ENCODE peak calls at places on chromosomes 13 and 19, in eight cellular contexts. A, F, I, D, B, Y, V and X are unnamed samples. For H3K9me3 and H3K4me1, the result is how much of the 10 kb centered on the place peaks cover.

GRCh38 chr19:37506387-37507166 is at the start of gene ZNF793:
- DNase-seq in A (peak), F (peak), I (peak), D (peak), B (peak), Y (peak), V (peak), X (peak)

GRCh38 chr13:49935171-49936084 is 712 bp downstream of the SPRYD7 start:
- DNase-seq in A (peak), F (no peak), I (peak), D (no peak), B (peak), Y (peak), V (peak), X (peak)

GRCh38 chr13:29849071-29849541 is 1.3 kb downstream of the UBL3 start:
- DNase-seq in A (no peak), F (peak), I (peak), D (no peak), B (peak), Y (no peak), V (peak), X (no peak)

GRCh38 chr19:6242677-6243076 is 37.1 kb downstream of the MLLT1 start:
- DNase-seq in A (no peak), F (no peak), I (no peak), D (no peak), B (no peak), Y (no peak), V (no peak), X (no peak)

GRCh38 chr13:98293103-98293502 is 116.0 kb upstream of the RNF113B start:
- DNase-seq in A (peak), F (peak), I (peak), D (no peak), B (no peak), Y (no peak), V (no peak), X (no peak)

GRCh38 chr19:5665781-5666513 is 14.4 kb downstream of the MICOS13 start:
- DNase-seq in A (no peak), F (no peak), I (no peak), D (no peak), B (no peak), Y (no peak), V (peak), X (no peak)

GRCh38 chr13:42102961-42103688 is 54.7 kb downstream of the DGKH start:
- DNase-seq in A (no peak), F (no peak), I (no peak), D (no peak), B (no peak), Y (no peak), V (peak), X (no peak)

GRCh38 chr19:36046443-36047050 is 7.5 kb downstream of the THAP8 start:
- DNase-seq in A (no peak), F (no peak), I (no peak), D (no peak), B (no peak), Y (no peak), V (no peak), X (no peak)

GRCh38 chr19:42409477-42409876 is 17.7 kb downstream of the LIPE start:
- DNase-seq in A (no peak), F (no peak), I (no peak), D (no peak), B (no peak), Y (no peak), V (no peak), X (peak)

GRCh38 chr13:102912599-102912998 is 66.8 kb downstream of the ERCC5 start:
- DNase-seq in A (no peak), F (no peak), I (no peak), D (no peak), B (no peak), Y (no peak), V (no peak), X (no peak)

GRCh38 chr13:30017880-30018279 is 167.5 kb upstream of the UBL3 start:
- DNase-seq in A (no peak), F (no peak), I (no peak), D (no peak), B (no peak), Y (no peak), V (no peak), X (no peak)

GRCh38 chr13:82088781-82089180 is 1747.9 kb upstream of the SPRY2 start:
- DNase-seq in A (no peak), F (no peak), I (no peak), D (no peak), B (no peak), Y (no peak), V (no peak), X (no peak)

GRCh38 chr19:4636151-4636717 is 3.1 kb upstream of the TNFAIP8L1 start:
- DNase-seq in A (peak), F (peak), I (peak), D (no peak), B (peak), Y (no peak), V (peak), X (peak)

GRCh38 chr19:7196721-7197168 is 97.5 kb downstream of the INSR start:
- DNase-seq in A (no peak), F (no peak), I (peak), D (peak), B (no peak), Y (no peak), V (no peak), X (no peak)

GRCh38 chr13:66950666-66951065 is 279.5 kb downstream of the PCDH9 start:
- DNase-seq in A (no peak), F (no peak), I (no peak), D (no peak), B (no peak), Y (no peak), V (no peak), X (no peak)

GRCh38 chr19:33872445-33873320 is 76.0 kb downstream of the KCTD15 start:
- DNase-seq in A (peak), F (no peak), I (no peak), D (no peak), B (no peak), Y (no peak), V (no peak), X (no peak)

GRCh38 chr19:45640849-45641273 is 1.7 kb upstream of the EML2 start:
- DNase-seq in A (no peak), F (no peak), I (no peak), D (no peak), B (peak), Y (no peak), V (no peak), X (no peak)

GRCh38 chr13:30585748-30586262 is 31.9 kb upstream of the USPL1 start:
- DNase-seq in A (no peak), F (peak), I (no peak), D (no peak), B (no peak), Y (no peak), V (peak), X (no peak)

GRCh38 chr13:72185756-72186155 is 318.8 kb upstream of the DACH1 start:
- DNase-seq in A (no peak), F (no peak), I (no peak), D (no peak), B (no peak), Y (no peak), V (no peak), X (no peak)

GRCh38 chr13:39789451-39789850 is 134.0 kb downstream of the COG6 start:
- DNase-seq in A (no peak), F (no peak), I (no peak), D (no peak), B (no peak), Y (no peak), V (no peak), X (no peak)

GRCh38 chr19:3403489-3404323 is 37.3 kb downstream of the NFIC start:
- DNase-seq in A (peak), F (peak), I (peak), D (peak), B (peak), Y (no peak), V (peak), X (peak)

GRCh38 chr19:1418951-1419735 is 11.8 kb downstream of the DAZAP1 start:
- DNase-seq in A (no peak), F (no peak), I (no peak), D (no peak), B (no peak), Y (no peak), V (no peak), X (no peak)

GRCh38 chr13:110340812-110341444 is 33.8 kb downstream of the COL4A2 start:
- DNase-seq in A (no peak), F (peak), I (peak), D (peak), B (peak), Y (no peak), V (peak), X (peak)

GRCh38 chr13:51803018-51803417 is 945 bp downstream of the DHRS12 start:
- DNase-seq in A (no peak), F (peak), I (no peak), D (peak), B (no peak), Y (no peak), V (no peak), X (no peak)

GRCh38 chr19:45469835-45470146 is 2.0 kb downstream of the FOSB start:
- DNase-seq in A (no peak), F (peak), I (peak), D (no peak), B (peak), Y (no peak), V (no peak), X (no peak)

DNA sequence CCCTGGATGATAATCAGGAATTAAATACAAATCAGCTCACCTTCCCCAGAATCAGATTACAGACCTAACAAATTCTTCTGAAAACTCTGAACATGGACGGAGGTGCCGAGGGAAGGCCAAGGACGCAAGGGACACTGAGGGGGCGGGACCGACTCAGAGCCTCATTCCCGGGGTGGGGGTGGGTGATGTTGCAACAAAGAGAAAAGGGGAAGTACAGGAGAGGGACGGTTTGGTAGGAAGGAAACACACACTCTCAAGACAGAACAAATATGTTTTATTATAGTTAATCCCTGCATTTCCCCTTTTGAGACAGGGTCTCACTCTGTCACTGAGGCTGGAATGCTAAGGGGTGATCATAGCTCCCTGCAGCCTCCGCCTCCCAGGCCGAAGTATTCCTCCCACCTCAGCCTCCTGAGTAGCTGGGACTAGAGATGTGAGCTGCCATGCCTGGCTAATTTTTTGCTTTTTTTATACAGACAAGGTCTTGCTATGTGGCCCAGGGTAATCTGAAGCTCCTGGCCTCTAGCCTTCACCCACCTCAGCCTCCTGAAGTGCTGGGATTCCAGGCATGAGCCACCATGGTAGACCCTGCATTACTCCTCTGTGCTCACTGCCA is 786 bp upstream of the LILRA2 start:
- DNase-seq in A (no peak), F (no peak), I (no peak), D (no peak), B (no peak), Y (no peak), V (no peak), X (no peak)
- H3K9me3 ChIP-seq in A (under half), F (under half), I (under half), D (under half), B (under half), Y (under half), V (under half), X (under half)

DNA sequence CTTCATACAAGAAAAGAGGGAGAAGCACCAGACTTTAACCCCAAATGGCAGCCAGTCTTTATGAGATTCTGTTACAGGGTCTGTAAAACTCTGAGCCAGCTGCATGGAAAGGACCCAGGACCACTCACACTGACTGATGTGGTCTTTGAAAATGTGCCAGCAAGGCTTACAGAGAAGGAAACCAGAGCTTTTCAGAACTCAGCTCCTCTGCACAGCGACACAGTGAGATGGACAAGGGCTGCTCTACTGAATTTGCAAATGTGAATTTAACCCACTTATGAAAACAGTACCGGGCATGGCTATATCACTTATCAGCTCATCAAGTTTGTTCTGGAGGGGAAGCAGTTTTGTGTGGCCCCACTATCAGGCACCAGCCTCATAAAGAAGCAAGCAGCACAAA is 98.8 kb upstream of the SERP2 start:
- DNase-seq in A (no peak), F (no peak), I (no peak), D (peak), B (no peak), Y (no peak), V (peak), X (no peak)
- H3K4me1 ChIP-seq in A (under half), F (under half), I (under half), D (under half), B (half or more), Y (under half), V (under half), X (under half)

GRCh38 chr19:11192957-11193939 is 4.1 kb downstream of the KANK2 start:
- DNase-seq in A (no peak), F (no peak), I (no peak), D (no peak), B (no peak), Y (no peak), V (no peak), X (no peak)
- TF ChIP-seq POLR2A in A (no peak), F (no peak), I (no peak), D (no peak), B (no peak), Y (no peak), V (no peak), X (no peak)

DNA sequence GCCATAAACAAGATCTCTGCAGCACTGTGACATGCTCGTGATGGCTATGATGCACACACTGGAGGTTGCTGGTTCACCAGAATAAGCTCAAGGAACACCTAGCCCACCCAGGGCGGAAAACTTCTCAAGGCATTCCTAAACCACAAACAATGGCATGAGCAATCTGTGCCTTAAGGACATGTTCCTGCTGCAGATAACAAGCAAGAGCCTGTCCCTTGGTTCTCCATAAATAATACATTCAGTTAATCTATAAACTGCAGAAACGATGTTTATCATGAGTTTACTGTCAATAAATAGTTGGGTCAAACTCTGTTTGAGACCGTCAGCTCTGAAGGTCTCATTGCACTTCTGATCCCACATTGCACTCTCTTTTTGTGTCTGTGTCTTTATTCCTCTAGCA is 18.6 kb upstream of the ZNF266 start:
- DNase-seq in A (no peak), F (no peak), I (no peak), D (no peak), B (no peak), Y (no peak), V (no peak), X (no peak)
- H3K9me3 ChIP-seq in A (half or more), F (under half), I (under half), D (under half), B (half or more), Y (under half), V (under half), X (half or more)